ENCODE peak calls at places on chromosomes 11 and 22, in four cellular contexts. A is heart left ventricle, H is upper lobe of right lung, D is upper lobe of left lung. F is an unnamed sample.

GRCh38 chr11:69648679-69649575 is 8.0 kb downstream of the CCND1 start:
- ATAC-seq in D (no peak), A (no peak), H (no peak), F (no peak)

GRCh38 chr22:23704829-23705228 is 14.0 kb downstream of the RGL4 start:
- ATAC-seq in D (no peak), A (no peak), H (no peak), F (no peak)

GRCh38 chr11:46352063-46352841 is 5.0 kb downstream of the DGKZ start:
- ATAC-seq in H (peak; percentile 36), D (no peak), A (peak; percentile 17), F (no peak)

GRCh38 chr11:117824571-117825537 is at the start of gene FXYD2:
- ATAC-seq in H (peak; percentile 43), D (no peak), A (peak; percentile 59), F (peak; percentile 67)

GRCh38 chr11:130037058-130037457 is 32.6 kb upstream of the APLP2 start:
- ATAC-seq in D (no peak), A (no peak), H (no peak), F (no peak)

GRCh38 chr11:61881397-61881796 is 9.9 kb downstream of the FADS3 start:
- ATAC-seq in D (no peak), A (peak; percentile 49), H (no peak), F (peak; percentile 19)

GRCh38 chr11:126594921-126595367 is 239.5 kb downstream of the ST3GAL4 start:
- ATAC-seq in H (peak; percentile 47), A (no peak), D (no peak), F (no peak)

GRCh38 chr11:91350931-91351330 is 873.7 kb upstream of the FAT3 start:
- ATAC-seq in A (no peak), H (no peak), D (no peak), F (no peak)

GRCh38 chr11:8913961-8914660 is 3.1 kb downstream of the AKIP1 start:
- ATAC-seq in H (no peak), D (no peak), A (no peak), F (no peak)

GRCh38 chr11:69396948-69397307 is 84.5 kb upstream of the LINC01488 start:
- ATAC-seq in A (no peak), D (no peak), H (no peak), F (no peak)

GRCh38 chr22:25236417-25236816 is 17.0 kb downstream of the CRYBB2 start:
- ATAC-seq in D (no peak), H (no peak), A (no peak), F (no peak)

GRCh38 chr11:95544095-95544795 is 245.3 kb downstream of the FAM76B start:
- ATAC-seq in A (no peak), D (no peak), H (no peak), F (no peak)

GRCh38 chr22:49965291-49966040 is 4.9 kb downstream of the PIM3 start:
- ATAC-seq in D (no peak), H (no peak), A (no peak), F (no peak)

GRCh38 chr11:12808519-12808918 is 134.3 kb downstream of the TEAD1 start:
- ATAC-seq in A (no peak), H (no peak), D (no peak), F (no peak)

GRCh38 chr11:113874096-113874919 is 1.1 kb downstream of the USP28 start:
- ATAC-seq in H (no peak), A (no peak), D (no peak), F (no peak)

GRCh38 chr22:25853078-25853477 is 111.1 kb downstream of the MYO18B start:
- ATAC-seq in A (no peak), H (no peak), D (no peak), F (no peak)

GRCh38 chr22:45235101-45235777 is 5.5 kb downstream of the KIAA0930 start:
- ATAC-seq in D (peak; percentile 17), H (peak; percentile 46), A (peak; percentile 30), F (no peak)

GRCh38 chr11:12071574-12071973 is 38.8 kb upstream of the MICAL2 start:
- ATAC-seq in A (no peak), D (no peak), H (no peak), F (no peak)

GRCh38 chr11:43866520-43866919 is 14.1 kb upstream of the ALKBH3 start:
- ATAC-seq in H (no peak), D (no peak), A (no peak), F (no peak)

GRCh38 chr22:46300491-46300890 is 3.8 kb downstream of the GTSE1 start:
- ATAC-seq in A (no peak), D (no peak), H (no peak), F (no peak)

GRCh38 chr22:30159561-30160353 is 79.5 kb downstream of the HORMAD2 start:
- ATAC-seq in H (peak; percentile 60), A (no peak), D (no peak), F (no peak)

GRCh38 chr11:112797653-112798293 is 163.4 kb upstream of the NCAM1 start:
- ATAC-seq in D (no peak), H (no peak), A (no peak), F (no peak)

GRCh38 chr11:43547411-43547718 is 133.2 kb upstream of the HSD17B12 start:
- ATAC-seq in A (no peak), D (no peak), H (peak; percentile 29), F (peak; percentile 31)

GRCh38 chr11:26578998-26579635 is 7.1 kb upstream of the MUC15 start:
- ATAC-seq in A (no peak), D (no peak), H (no peak), F (no peak)
- H3K27ac ChIP-seq in A (no peak overlapping the region), D (no peak overlapping the region), H (no peak overlapping the region), F (peak overlapping the region; percentile 0)

GRCh38 chr11:93648168-93648567 is 13.3 kb upstream of the CEP295 start:
- ATAC-seq in H (peak; percentile 17), D (no peak), A (no peak), F (no peak)
- TF ChIP-seq CTCF in H (no peak), D (no peak), A (no peak), F (no peak)

GRCh38 chr11:102111787-102112653 is 1.8 kb downstream of the YAP1 start:
- ATAC-seq in D (peak; percentile 61), A (peak; percentile 25), H (peak; percentile 5), F (peak; percentile 32)
- H3K27ac ChIP-seq in D (peak overlapping the region; percentile 97), A (peak overlapping the region; percentile 88), H (peak overlapping the region; percentile 88), F (peak overlapping the region; percentile 88)

DNA sequence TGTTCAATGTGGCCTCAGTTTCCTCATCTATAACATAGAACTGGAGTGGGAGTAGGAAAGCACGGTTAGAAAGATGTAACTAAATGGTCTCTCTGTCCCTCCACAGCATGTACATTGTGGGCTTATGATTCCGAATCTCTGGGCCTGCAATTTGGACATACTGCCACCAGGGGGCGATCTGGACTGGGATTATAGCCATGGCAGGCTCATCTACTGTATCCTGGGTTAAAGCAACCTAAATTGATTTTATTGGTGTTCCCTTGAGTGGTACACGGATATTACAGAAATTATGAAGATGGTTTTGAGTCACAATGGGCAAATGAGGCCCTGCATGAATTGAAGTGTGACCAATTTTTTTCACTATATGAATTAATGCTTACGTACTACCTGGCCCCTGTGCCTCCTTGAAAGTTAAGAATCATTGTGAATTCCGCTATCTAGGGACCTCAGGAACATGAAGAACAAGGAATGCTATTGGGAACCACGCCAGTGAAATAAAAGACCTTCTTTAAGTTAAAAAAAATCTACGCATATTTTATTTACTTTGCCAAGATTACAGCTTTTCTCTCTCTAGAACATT is 32.9 kb downstream of the TST start:
- ATAC-seq in H (no peak), D (no peak), A (no peak), F (no peak)
- TF ChIP-seq CTCF in H (peak; percentile 54), D (peak; percentile 43), A (peak; percentile 46), F (peak; percentile 25)

DNA sequence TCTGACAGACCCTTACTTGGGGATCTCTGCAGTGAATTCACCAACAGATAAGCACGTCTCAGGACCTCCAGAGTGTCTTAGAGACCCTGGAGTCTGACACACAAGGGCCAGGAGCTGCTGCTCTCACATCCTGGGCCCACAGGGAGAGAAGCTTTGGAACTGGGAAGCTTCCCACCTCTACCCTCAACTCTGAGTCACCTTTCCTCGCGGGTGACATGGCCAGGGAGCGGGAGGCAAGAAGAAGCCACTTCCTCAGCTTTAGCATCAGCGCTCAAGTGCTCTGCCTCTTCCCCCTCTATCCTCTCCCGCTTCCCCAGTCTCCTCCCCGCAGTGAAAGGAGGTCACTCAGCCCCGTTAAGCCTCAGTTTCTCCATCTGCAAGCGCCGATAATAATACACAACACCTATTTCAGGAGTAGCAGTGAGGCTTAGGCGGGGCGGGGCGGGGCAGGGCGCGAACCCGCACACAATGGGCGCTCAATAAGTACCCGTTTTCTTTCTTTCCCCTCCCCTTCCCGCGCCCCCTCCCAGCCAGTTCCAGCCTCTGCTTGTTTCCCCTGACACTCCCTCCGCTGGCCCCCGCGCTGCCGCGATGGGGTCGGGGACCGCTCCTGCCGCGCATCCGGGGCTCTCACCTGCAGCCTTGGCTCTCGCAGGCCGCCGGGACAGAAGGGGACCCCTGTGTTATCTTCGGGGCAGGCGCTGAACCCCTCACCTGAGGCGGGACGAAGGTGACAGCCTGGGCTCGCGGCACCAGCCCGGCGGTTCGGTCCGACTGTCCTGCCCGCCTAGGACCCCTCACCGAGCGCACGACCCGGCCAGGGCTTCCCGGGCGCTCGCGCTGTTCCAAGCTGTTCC is 937 bp downstream of the GDPD5 start:
- ATAC-seq in A (no peak), D (no peak), H (no peak), F (no peak)
- H3K27ac ChIP-seq in A (no peak overlapping the region), D (peak overlapping the region; percentile 79), H (no peak overlapping the region), F (peak overlapping the region; percentile 63)

GRCh38 chr11:101003468-101003867 is 126.1 kb downstream of the PGR start:
- ATAC-seq in H (no peak), D (no peak), A (no peak), F (no peak)
- TF ChIP-seq CTCF in H (no peak), D (no peak), A (no peak), F (no peak)